ENCODE peak calls at places on chromosomes 12 and 14, in nine cellular contexts. Z is SW 1271; Y is CD4-positive, alpha-beta T cell; T is NCI-H1105; Q is activated T-cell treated with anti-CD3 and anti-CD28 coated beads, Interleukin-2, amount 50 U/mL, for 72 hours; B is activated T-helper 1 cell treated with Interleukin-2 at 50 U/mL for 16 hours; E is left ventricle myocardium superior; K is PC-9; R is RKO. X is an unnamed sample.

GRCh38 chr14:69701269-69701668 is 65.7 kb upstream of the SRSF5 start:
- DNase-seq in Z (no peak), Y (no peak), T (no peak), Q (no peak), B (no peak), E (no peak), K (no peak), R (no peak), X (no peak)

GRCh38 chr12:5026342-5026938 is 17.2 kb upstream of the KCNA5 start:
- DNase-seq in Z (no peak), Y (no peak), T (no peak), Q (no peak), B (no peak), E (no peak), K (no peak), R (no peak), X (no peak)

GRCh38 chr12:22728989-22729388 is 104.0 kb downstream of the ETNK1 start:
- DNase-seq in Z (no peak), Y (no peak), T (no peak), Q (no peak), B (no peak), E (no peak), K (no peak), R (no peak), X (no peak)

GRCh38 chr12:74914378-74914777 is 295.3 kb downstream of the KCNC2 start:
- DNase-seq in Z (no peak), Y (no peak), T (no peak), Q (no peak), B (no peak), E (no peak), K (no peak), R (no peak), X (no peak)

GRCh38 chr12:109308534-109309440 is at the start of gene FOXN4:
- DNase-seq in Z (no peak), Y (no peak), T (peak; percentile 51), Q (no peak), B (no peak), E (no peak), K (no peak), R (no peak), X (no peak)

GRCh38 chr12:57280234-57281062 is 29.5 kb upstream of the STAC3 start:
- DNase-seq in Z (peak; percentile 21), Y (peak; percentile 54), T (no peak), Q (peak; percentile 80), B (peak; percentile 45), E (no peak), K (peak; percentile 61), R (peak; percentile 98), X (peak; percentile 19)

GRCh38 chr12:49818241-49818640 is 10.0 kb downstream of the NCKAP5L start:
- DNase-seq in Z (no peak), Y (no peak), T (no peak), Q (no peak), B (no peak), E (no peak), K (no peak), R (no peak), X (no peak)

GRCh38 chr12:52819021-52819420 is 5.1 kb upstream of the KRT4 start:
- DNase-seq in Z (no peak), Y (no peak), T (no peak), Q (no peak), B (no peak), E (no peak), K (no peak), R (no peak), X (no peak)

GRCh38 chr14:24316597-24316950 is 5.3 kb downstream of the LTB4R start:
- DNase-seq in Z (no peak), Y (no peak), T (peak; percentile 43), Q (no peak), B (no peak), E (no peak), K (no peak), R (no peak), X (no peak)

GRCh38 chr14:87005336-87005735 is 987.6 kb downstream of the GALC start:
- DNase-seq in Z (no peak), Y (no peak), T (no peak), Q (no peak), B (no peak), E (no peak), K (no peak), R (no peak), X (no peak)

GRCh38 chr12:23049180-23049579 is 424.2 kb downstream of the ETNK1 start:
- DNase-seq in Z (no peak), Y (no peak), T (no peak), Q (no peak), B (no peak), E (no peak), K (no peak), R (peak; percentile 17), X (no peak)

GRCh38 chr12:131487379-131488129 is 223.3 kb upstream of the SFSWAP start:
- DNase-seq in Z (no peak), Y (no peak), T (peak; percentile 75), Q (no peak), B (no peak), E (no peak), K (no peak), R (peak; percentile 28), X (no peak)

GRCh38 chr14:103549361-103550311 is 12.8 kb downstream of the BAG5 start:
- DNase-seq in Z (no peak), Y (no peak), T (no peak), Q (no peak), B (no peak), E (peak; percentile 81), K (no peak), R (no peak), X (no peak)

GRCh38 chr12:52873832-52874572 is 25.2 kb upstream of the KRT78 start:
- DNase-seq in Z (peak; percentile 19), Y (peak; percentile 55), T (no peak), Q (peak; percentile 60), B (peak; percentile 26), E (peak; percentile 91), K (peak; percentile 94), R (peak; percentile 89), X (peak; percentile 30)

GRCh38 chr14:89702151-89702936 is 252.2 kb downstream of the EFCAB11 start:
- DNase-seq in Z (no peak), Y (no peak), T (no peak), Q (no peak), B (no peak), E (peak; percentile 58), K (no peak), R (no peak), X (no peak)

GRCh38 chr12:12705833-12706520 is 10.0 kb upstream of the GPR19 start:
- DNase-seq in Z (no peak), Y (peak; percentile 85), T (no peak), Q (peak; percentile 85), B (peak; percentile 66), E (peak; percentile 49), K (no peak), R (no peak), X (peak; percentile 45)

GRCh38 chr12:122870867-122871664 is 24.9 kb downstream of the VPS37B start:
- DNase-seq in Z (no peak), Y (no peak), T (no peak), Q (no peak), B (no peak), E (peak; percentile 42), K (no peak), R (no peak), X (no peak)

GRCh38 chr12:113120670-113121370 is 14.7 kb downstream of the RASAL1 start:
- DNase-seq in Z (no peak), Y (no peak), T (peak; percentile 87), Q (no peak), B (no peak), E (no peak), K (no peak), R (peak; percentile 61), X (no peak)